ENCODE peak calls at places on chromosomes 7 and 10, in eight cellular contexts. Y is thoracic aorta, D is progenitor cell of endocrine pancreas, F is PC-3, V is GM06990, N is fibroblast of pulmonary artery, A is BJ, Z is right lobe of liver. P is an unnamed sample.

GRCh38 chr10:112775892-112776679 is 174.0 kb upstream of the TCF7L2 start:
- DNase-seq in Y (no peak), D (no peak), F (peak), V (no peak), N (no peak), A (no peak), Z (no peak), P (no peak)

GRCh38 chr10:119933179-119933578 is 40.6 kb downstream of the SEC23IP start:
- DNase-seq in Y (no peak), D (no peak), F (peak), V (no peak), N (peak), A (no peak), Z (no peak), P (no peak)

GRCh38 chr7:97015279-97015678 is 9.4 kb downstream of the DLX5 start:
- DNase-seq in Y (no peak), D (no peak), F (no peak), V (no peak), N (no peak), A (no peak), Z (no peak), P (no peak)

GRCh38 chr10:114881916-114882315 is 56.1 kb upstream of the TRUB1 start:
- DNase-seq in Y (no peak), D (no peak), F (no peak), V (no peak), N (no peak), A (no peak), Z (no peak), P (no peak)

GRCh38 chr7:29866490-29866930 is 60.2 kb downstream of the WIPF3 start:
- DNase-seq in Y (no peak), D (no peak), F (no peak), V (no peak), N (peak), A (no peak), Z (no peak), P (no peak)

GRCh38 chr7:1938788-1939433 is 268.8 kb downstream of the ELFN1 start:
- DNase-seq in Y (no peak), D (no peak), F (no peak), V (no peak), N (no peak), A (no peak), Z (peak), P (peak)

GRCh38 chr7:116138202-116138801 is 72.0 kb upstream of the TES start:
- DNase-seq in Y (no peak), D (no peak), F (peak), V (no peak), N (peak), A (peak), Z (no peak), P (no peak)

GRCh38 chr7:154913645-154914579 is 89.0 kb downstream of the PAXIP1 start:
- DNase-seq in Y (peak), D (peak), F (peak), V (peak), N (peak), A (no peak), Z (peak), P (peak)

GRCh38 chr10:78846071-78846470 is 222.7 kb upstream of the ZMIZ1 start:
- DNase-seq in Y (no peak), D (no peak), F (no peak), V (no peak), N (no peak), A (no peak), Z (no peak), P (no peak)

GRCh38 chr10:84424731-84425165 is 96.4 kb downstream of the CCSER2 start:
- DNase-seq in Y (peak), D (no peak), F (peak), V (no peak), N (peak), A (peak), Z (peak), P (no peak)

GRCh38 chr10:22670796-22671195 is 43.6 kb downstream of the PIP4K2A start:
- DNase-seq in Y (no peak), D (no peak), F (no peak), V (no peak), N (peak), A (no peak), Z (no peak), P (no peak)

GRCh38 chr7:8201846-8202441 is 60.0 kb downstream of the ICA1 start:
- DNase-seq in Y (no peak), D (no peak), F (no peak), V (no peak), N (no peak), A (no peak), Z (no peak), P (no peak)

GRCh38 chr7:35035511-35035921 is 1.8 kb downstream of the DPY19L1 start:
- DNase-seq in Y (no peak), D (no peak), F (peak), V (no peak), N (peak), A (no peak), Z (no peak), P (no peak)
- TF ChIP-seq CTCF in Y (no peak), D (no peak), F (peak), V (peak), N (peak), A (no peak), Z (no peak), P (peak)

GRCh38 chr7:23072043-23072442 is 33.5 kb upstream of the KLHL7 start:
- DNase-seq in Y (no peak), D (no peak), F (peak), V (no peak), N (peak), A (no peak), Z (no peak), P (no peak)
- TF ChIP-seq CTCF in Y (no peak), D (no peak), F (peak), V (no peak), N (peak), A (peak), Z (no peak), P (peak)

GRCh38 chr10:44306762-44307161 is 78.1 kb downstream of the CXCL12 start:
- DNase-seq in Y (no peak), D (no peak), F (peak), V (no peak), N (no peak), A (no peak), Z (no peak), P (no peak)
- TF ChIP-seq CTCF in Y (no peak), D (peak), F (no peak), V (peak), N (peak), A (peak), Z (no peak), P (peak)

GRCh38 chr10:19663344-19663743 is 152.9 kb upstream of the PLXDC2 start:
- DNase-seq in Y (no peak), D (no peak), F (no peak), V (no peak), N (no peak), A (no peak), Z (no peak), P (no peak)
- TF ChIP-seq CTCF in Y (no peak), D (no peak), F (no peak), V (no peak), N (no peak), A (no peak), Z (no peak), P (peak)